ENCODE peak calls at places on chromosomes 6 and 20, in four cellular contexts. B is NCI-H1105, A is ACHN, Y is iris pigment epithelial cell. N is an unnamed sample.

GRCh38 chr6:6736753-6737654 is 148.5 kb downstream of the LY86 start:
- DNase-seq in Y (peak), A (no peak), B (no peak), N (no peak)

GRCh38 chr20:64112691-64113443 is 5.5 kb upstream of the NPBWR2 start:
- DNase-seq in B (no peak), A (no peak), Y (no peak), N (no peak)

GRCh38 chr20:14536738-14537137 is 199.3 kb upstream of the FLRT3 start:
- DNase-seq in Y (no peak), A (no peak), B (peak), N (no peak)

GRCh38 chr6:439681-440167 is 48.2 kb downstream of the IRF4 start:
- DNase-seq in B (peak), A (no peak), Y (no peak), N (peak)

GRCh38 chr20:58011947-58012610 is 216.4 kb downstream of the ANKRD60 start:
- DNase-seq in Y (no peak), A (no peak), B (no peak), N (no peak)

GRCh38 chr20:18740726-18741125 is 72.9 kb upstream of the SCP2D1 start:
- DNase-seq in Y (no peak), B (no peak), A (no peak), N (no peak)

GRCh38 chr6:40807484-40807883 is 220.3 kb upstream of the LRFN2 start:
- DNase-seq in Y (no peak), B (no peak), A (peak), N (no peak)

GRCh38 chr6:116847234-116847633 is 18.4 kb upstream of the GPRC6A start:
- DNase-seq in A (peak), Y (peak), B (peak), N (peak)

GRCh38 chr6:127022297-127022696 is 96.2 kb upstream of the RSPO3 start:
- DNase-seq in B (peak), A (no peak), Y (peak), N (no peak)

N was measured in GM13977.